ENCODE peak calls at places on chromosomes 12 and 14, in eight cellular contexts. G is uterus, F is spleen, O is IMR-90, P is lower leg skin, A is esophagus muscularis mucosa, U is transverse colon, Y is testis. H is an unnamed sample.

GRCh38 chr14:103232338-103232808 is 101.7 kb upstream of the EIF5 start:
- DNase-seq in G (no peak), F (no peak), O (no peak), P (no peak), A (no peak), U (peak; percentile 38), Y (no peak), H (no peak)

GRCh38 chr12:121065345-121065744 is 26.3 kb upstream of the OASL start:
- DNase-seq in G (no peak), F (no peak), O (no peak), P (no peak), A (no peak), U (no peak), Y (no peak), H (no peak)

GRCh38 chr14:93941293-93941910 is 14.3 kb downstream of the FAM181A start:
- DNase-seq in G (no peak), F (peak; percentile 76), O (peak; percentile 90), P (no peak), A (no peak), U (no peak), Y (no peak), H (no peak)

GRCh38 chr12:106066051-106066705 is 72.6 kb downstream of the NUAK1 start:
- DNase-seq in G (no peak), F (no peak), O (peak; percentile 47), P (no peak), A (peak; percentile 68), U (no peak), Y (no peak), H (no peak)

GRCh38 chr12:51368640-51369517 is 22.3 kb downstream of the GALNT6 start:
- DNase-seq in G (peak; percentile 24), F (peak; percentile 96), O (peak; percentile 60), P (peak; percentile 43), A (no peak), U (peak; percentile 83), Y (peak; percentile 28), H (no peak)

GRCh38 chr14:98926802-98927201 is 345.2 kb downstream of the BCL11B start:
- DNase-seq in G (no peak), F (no peak), O (no peak), P (no peak), A (no peak), U (no peak), Y (no peak), H (no peak)

GRCh38 chr12:47080725-47081502 is 1.2 kb upstream of the AMIGO2 start:
- DNase-seq in G (peak; percentile 76), F (peak; percentile 93), O (peak; percentile 50), P (peak; percentile 45), A (no peak), U (peak; percentile 58), Y (peak; percentile 79), H (peak; percentile 24)

GRCh38 chr12:72141381-72141780 is 130.8 kb upstream of the TRHDE start:
- DNase-seq in G (no peak), F (no peak), O (peak; percentile 28), P (no peak), A (no peak), U (no peak), Y (no peak), H (no peak)

GRCh38 chr12:129607293-129607692 is 296.5 kb downstream of the TMEM132D start:
- DNase-seq in G (no peak), F (no peak), O (no peak), P (no peak), A (no peak), U (no peak), Y (peak; percentile 37), H (no peak)

GRCh38 chr14:100654814-100655795 is 67.9 kb upstream of the BEGAIN start:
- DNase-seq in G (no peak), F (no peak), O (no peak), P (no peak), A (no peak), U (peak; percentile 56), Y (peak; percentile 46), H (no peak)

GRCh38 chr14:91580886-91581615 is 70.9 kb upstream of the PPP4R3A start:
- DNase-seq in G (no peak), F (no peak), O (no peak), P (no peak), A (no peak), U (no peak), Y (no peak), H (no peak)

GRCh38 chr14:29895591-29896043 is 32.0 kb downstream of the PRKD1 start:
- DNase-seq in G (no peak), F (no peak), O (no peak), P (no peak), A (no peak), U (no peak), Y (no peak), H (no peak)

GRCh38 chr14:24441904-24442239 is 704 bp downstream of the SDR39U1 start:
- DNase-seq in G (no peak), F (no peak), O (peak; percentile 52), P (no peak), A (no peak), U (peak; percentile 35), Y (no peak), H (no peak)

GRCh38 chr14:74506408-74506807 is 12.8 kb downstream of the ISCA2 start:
- DNase-seq in G (no peak), F (peak; percentile 80), O (no peak), P (no peak), A (no peak), U (no peak), Y (no peak), H (no peak)

GRCh38 chr12:64090047-64090446 is 132.0 kb downstream of the KICS2 start:
- DNase-seq in G (no peak), F (no peak), O (no peak), P (no peak), A (no peak), U (no peak), Y (no peak), H (no peak)

GRCh38 chr12:64085996-64086395 is 136.1 kb downstream of the KICS2 start:
- DNase-seq in G (no peak), F (no peak), O (peak; percentile 23), P (no peak), A (no peak), U (no peak), Y (no peak), H (no peak)

GRCh38 chr12:64091186-64091585 is 130.9 kb downstream of the KICS2 start:
- DNase-seq in G (no peak), F (no peak), O (no peak), P (no peak), A (no peak), U (no peak), Y (no peak), H (no peak)

GRCh38 chr12:64086946-64087345 is 135.2 kb downstream of the KICS2 start:
- DNase-seq in G (no peak), F (no peak), O (peak; percentile 34), P (no peak), A (no peak), U (no peak), Y (no peak), H (no peak)

GRCh38 chr12:64088431-64089349 is 133.4 kb downstream of the KICS2 start:
- DNase-seq in G (peak; percentile 65), F (no peak), O (peak; percentile 97), P (peak; percentile 94), A (no peak), U (peak; percentile 65), Y (peak; percentile 89), H (peak; percentile 69)
- TF ChIP-seq POLR2A in G (no peak), F (no peak), O (no peak), P (no peak), A (no peak), U (no peak), Y (no peak), H (no peak)

GRCh38 chr12:33876618-33877017 is 145.7 kb upstream of the ALG10 start:
- DNase-seq in G (no peak), F (no peak), O (no peak), P (no peak), A (no peak), U (no peak), Y (no peak), H (no peak)
- TF ChIP-seq CTCF in G (no peak), F (no peak), O (no peak), P (no peak), A (no peak), U (no peak), Y (no peak), H (no peak)

GRCh38 chr12:89528434-89528833 is 2.6 kb upstream of the POC1B start:
- DNase-seq in G (no peak), F (no peak), O (no peak), P (no peak), A (no peak), U (no peak), Y (no peak), H (no peak)

GRCh38 chr12:89529738-89530137 is 3.9 kb upstream of the POC1B start:
- DNase-seq in G (no peak), F (no peak), O (peak; percentile 67), P (no peak), A (no peak), U (no peak), Y (no peak), H (no peak)

GRCh38 chr12:89524201-89525001 is at the start of gene GALNT4:
- DNase-seq in G (peak; percentile 83), F (peak; percentile 95), O (peak; percentile 85), P (peak; percentile 85), A (peak; percentile 98), U (peak; percentile 93), Y (peak; percentile 91), H (peak; percentile 69)

GRCh38 chr12:89525002-89525823 is 617 bp upstream of the GALNT4 start:
- DNase-seq in G (peak; percentile 18), F (peak; percentile 92), O (peak; percentile 21), P (no peak), A (no peak), U (peak; percentile 75), Y (peak; percentile 63), H (no peak)

DNA sequence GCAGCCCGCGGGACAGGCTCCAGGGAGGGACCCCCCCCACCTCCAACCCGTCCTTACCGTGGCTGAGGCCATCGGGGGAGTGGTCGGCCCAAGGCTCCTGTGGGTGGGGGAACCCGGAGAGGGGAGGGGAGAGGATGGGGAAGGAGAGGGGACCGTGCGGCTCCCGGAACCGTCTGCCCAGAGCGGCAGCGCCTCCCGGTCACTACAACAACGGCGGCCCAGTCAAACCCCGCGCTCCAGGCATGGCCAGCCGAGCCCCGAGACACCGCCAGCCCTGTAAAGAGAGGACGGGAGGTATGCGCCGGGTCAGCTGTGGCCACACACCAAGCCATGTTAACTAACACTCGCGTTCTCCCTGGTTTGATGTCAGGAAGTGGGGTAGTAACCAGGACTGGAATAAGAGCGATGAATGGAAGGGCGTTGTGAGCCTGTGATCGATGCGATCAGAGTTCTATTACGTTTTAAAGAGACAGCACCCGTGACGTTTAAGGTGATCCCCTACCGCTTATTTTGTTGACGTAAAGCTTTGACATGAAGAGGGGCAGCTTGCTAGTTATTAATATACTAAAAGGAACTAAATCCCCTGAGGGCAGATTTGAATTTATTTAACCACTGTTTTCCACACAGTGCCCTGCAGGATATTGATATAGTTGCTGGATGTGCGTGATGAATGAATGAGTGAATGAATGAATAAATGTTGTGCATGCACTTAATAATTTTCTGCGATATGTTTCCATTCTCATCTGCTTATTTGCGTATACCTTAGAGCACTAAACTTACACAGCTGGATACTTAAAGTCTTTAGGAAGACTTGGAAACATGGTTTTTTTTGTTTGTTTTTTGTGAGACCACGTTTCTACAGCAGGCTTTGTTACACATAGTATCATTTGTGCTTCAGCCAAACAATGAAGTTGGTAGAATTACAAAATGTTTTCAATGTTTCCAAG is at the start of gene POC1B:
- DNase-seq in G (peak; percentile 71), F (peak; percentile 96), O (peak; percentile 77), P (peak; percentile 73), A (peak; percentile 93), U (peak; percentile 83), Y (peak; percentile 90), H (peak; percentile 44)
- TF ChIP-seq POLR2A in G (peak; percentile 17), F (no peak), O (no peak), P (no peak), A (peak; percentile 18), U (peak; percentile 68), Y (no peak), H (peak; percentile 47)

GRCh38 chr12:116880817-116881324 is 370 bp downstream of the HRK start:
- DNase-seq in G (no peak), F (peak; percentile 81), O (peak; percentile 45), P (no peak), A (no peak), U (peak; percentile 24), Y (peak; percentile 57), H (no peak)
- TF ChIP-seq CTCF in G (no peak), F (no peak), O (no peak), P (no peak), A (no peak), U (no peak), Y (no peak), H (no peak)

H was measured in gastrocnemius medialis.